ENCODE peak calls at places on chromosomes 1 and 21, in eight cellular contexts. One of them, this sample, is unnamed. For H3K27me3, the result is how much of the 10 kb centered on the place peaks cover.

GRCh38 chr1:177940682-177941081 is 29.2 kb downstream of the SEC16B start:
- DNase-seq in tibial nerve: no peak
- DNase-seq in CD8-positive, alpha-beta T cell: no peak
- DNase-seq in brain microvascular endothelial cell: no peak
- DNase-seq in uterus: no peak
- DNase-seq in stomach: no peak
- DNase-seq in H7: no peak
- DNase-seq in adipocyte: no peak
- DNase-seq in this sample: no peak

GRCh38 chr21:32371913-32372314 is 20.9 kb downstream of the URB1 start:
- DNase-seq in stomach: peak
- DNase-seq in uterus: peak
- DNase-seq in CD8-positive, alpha-beta T cell: no peak
- DNase-seq in H7: no peak
- DNase-seq in tibial nerve: peak
- DNase-seq in adipocyte: peak
- DNase-seq in brain microvascular endothelial cell: peak
- DNase-seq in this sample: no peak

GRCh38 chr1:2248127-2248826 is 20.2 kb downstream of the SKI start:
- DNase-seq in tibial nerve: no peak
- DNase-seq in adipocyte: no peak
- DNase-seq in uterus: no peak
- DNase-seq in CD8-positive, alpha-beta T cell: no peak
- DNase-seq in stomach: peak
- DNase-seq in H7: peak
- DNase-seq in brain microvascular endothelial cell: no peak
- DNase-seq in this sample: peak

GRCh38 chr1:115840615-115841460 is at the start of gene NHLH2:
- DNase-seq in uterus: no peak
- DNase-seq in CD8-positive, alpha-beta T cell: no peak
- DNase-seq in stomach: no peak
- DNase-seq in tibial nerve: no peak
- DNase-seq in brain microvascular endothelial cell: no peak
- DNase-seq in adipocyte: no peak
- DNase-seq in H7: no peak
- DNase-seq in this sample: no peak

GRCh38 chr1:15956150-15956549 is 19.8 kb downstream of the ZBTB17 start:
- DNase-seq in CD8-positive, alpha-beta T cell: no peak
- DNase-seq in tibial nerve: no peak
- DNase-seq in adipocyte: peak
- DNase-seq in H7: no peak
- DNase-seq in uterus: no peak
- DNase-seq in brain microvascular endothelial cell: no peak
- DNase-seq in stomach: no peak
- DNase-seq in this sample: no peak

GRCh38 chr1:171292799-171293198 is 21.2 kb upstream of the FMO4 start:
- DNase-seq in H7: no peak
- DNase-seq in stomach: no peak
- DNase-seq in CD8-positive, alpha-beta T cell: no peak
- DNase-seq in tibial nerve: no peak
- DNase-seq in adipocyte: peak
- DNase-seq in brain microvascular endothelial cell: no peak
- DNase-seq in uterus: no peak
- DNase-seq in this sample: no peak

GRCh38 chr1:15835741-15836510 is 11.6 kb upstream of the SPEN start:
- DNase-seq in H7: peak
- DNase-seq in tibial nerve: peak
- DNase-seq in brain microvascular endothelial cell: peak
- DNase-seq in uterus: peak
- DNase-seq in CD8-positive, alpha-beta T cell: peak
- DNase-seq in stomach: peak
- DNase-seq in adipocyte: peak
- DNase-seq in this sample: peak

GRCh38 chr1:197837911-197838310 is 62.6 kb upstream of the DENND1B start:
- DNase-seq in tibial nerve: no peak
- DNase-seq in stomach: no peak
- DNase-seq in CD8-positive, alpha-beta T cell: no peak
- DNase-seq in uterus: no peak
- DNase-seq in H7: no peak
- DNase-seq in brain microvascular endothelial cell: no peak
- DNase-seq in adipocyte: no peak
- DNase-seq in this sample: no peak

GRCh38 chr1:85109475-85109874 is 61.2 kb upstream of the MCOLN3 start:
- DNase-seq in adipocyte: peak
- DNase-seq in CD8-positive, alpha-beta T cell: no peak
- DNase-seq in tibial nerve: peak
- DNase-seq in uterus: peak
- DNase-seq in H7: peak
- DNase-seq in stomach: peak
- DNase-seq in brain microvascular endothelial cell: peak
- DNase-seq in this sample: peak

GRCh38 chr21:23217597-23217996 is 2219.4 kb downstream of the NCAM2 start:
- DNase-seq in stomach: no peak
- DNase-seq in tibial nerve: no peak
- DNase-seq in brain microvascular endothelial cell: no peak
- DNase-seq in adipocyte: no peak
- DNase-seq in CD8-positive, alpha-beta T cell: no peak
- DNase-seq in uterus: no peak
- DNase-seq in H7: no peak
- DNase-seq in this sample: no peak

GRCh38 chr1:39895096-39895495 is 6.6 kb downstream of the MYCL start:
- DNase-seq in adipocyte: no peak
- DNase-seq in stomach: no peak
- DNase-seq in H7: no peak
- DNase-seq in tibial nerve: no peak
- DNase-seq in CD8-positive, alpha-beta T cell: no peak
- DNase-seq in brain microvascular endothelial cell: no peak
- DNase-seq in uterus: no peak
- DNase-seq in this sample: no peak

GRCh38 chr1:198153103-198153502 is 3.7 kb upstream of the NEK7 start:
- DNase-seq in uterus: no peak
- DNase-seq in CD8-positive, alpha-beta T cell: no peak
- DNase-seq in brain microvascular endothelial cell: peak
- DNase-seq in stomach: no peak
- DNase-seq in H7: no peak
- DNase-seq in tibial nerve: peak
- DNase-seq in adipocyte: peak
- DNase-seq in this sample: no peak

GRCh38 chr1:63190171-63190570 is 132.2 kb upstream of the FOXD3 start:
- DNase-seq in H7: no peak
- DNase-seq in brain microvascular endothelial cell: no peak
- DNase-seq in adipocyte: no peak
- DNase-seq in tibial nerve: no peak
- DNase-seq in CD8-positive, alpha-beta T cell: no peak
- DNase-seq in stomach: no peak
- DNase-seq in uterus: no peak
- DNase-seq in this sample: no peak

GRCh38 chr1:225940385-225941151 is 452 bp downstream of the LEFTY2 start:
- DNase-seq in H7: peak
- DNase-seq in brain microvascular endothelial cell: no peak
- DNase-seq in adipocyte: no peak
- DNase-seq in tibial nerve: no peak
- DNase-seq in CD8-positive, alpha-beta T cell: no peak
- DNase-seq in stomach: no peak
- DNase-seq in uterus: peak
- DNase-seq in this sample: no peak

DNA sequence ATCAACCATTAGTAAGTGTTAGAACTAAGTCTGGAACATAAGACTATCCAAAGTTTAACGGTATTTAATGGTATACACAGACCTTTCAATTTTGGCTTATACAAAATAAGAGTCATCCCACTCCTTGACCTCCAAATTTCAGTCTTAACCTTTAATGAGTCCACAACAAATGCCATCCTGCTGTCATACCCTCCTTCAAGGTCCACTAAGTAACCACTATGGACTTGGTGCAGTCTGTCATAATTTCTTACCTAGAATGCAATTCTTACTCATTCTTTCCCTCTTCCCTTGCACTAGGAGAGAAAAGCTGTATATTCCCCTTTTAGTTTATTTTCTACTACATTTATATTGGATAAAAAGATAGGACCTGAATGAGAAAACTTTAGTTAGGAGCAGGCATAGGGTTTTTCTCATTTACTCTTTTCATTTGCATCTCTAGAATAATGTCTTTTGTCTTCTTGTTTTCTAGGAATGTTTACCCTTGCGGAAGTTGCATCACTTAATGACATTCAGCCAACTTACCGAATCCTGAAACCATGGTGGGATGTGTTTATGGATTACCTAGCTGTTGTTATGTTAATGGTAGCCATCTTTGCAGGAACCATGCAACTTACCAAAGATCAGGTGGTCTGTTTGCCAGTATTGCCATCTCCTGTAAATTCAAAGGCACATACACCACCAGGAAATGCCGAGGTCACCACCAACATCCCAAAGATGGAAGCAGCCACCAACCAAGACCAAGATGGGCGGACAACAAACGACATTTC is 62.1 kb upstream of the ZNF326 start:
- DNase-seq in H7: no peak
- DNase-seq in brain microvascular endothelial cell: no peak
- DNase-seq in tibial nerve: no peak
- DNase-seq in uterus: no peak
- DNase-seq in adipocyte: no peak
- DNase-seq in stomach: no peak
- DNase-seq in CD8-positive, alpha-beta T cell: no peak
- DNase-seq in this sample: no peak
- H3K27me3 ChIP-seq in H7: under half
- H3K27me3 ChIP-seq in brain microvascular endothelial cell: under half
- H3K27me3 ChIP-seq in tibial nerve: under half
- H3K27me3 ChIP-seq in uterus: under half
- H3K27me3 ChIP-seq in adipocyte: under half
- H3K27me3 ChIP-seq in stomach: under half
- H3K27me3 ChIP-seq in CD8-positive, alpha-beta T cell: under half
- H3K27me3 ChIP-seq in this sample: under half

GRCh38 chr1:89844860-89845259 is 24.0 kb downstream of the LRRC8D start:
- DNase-seq in brain microvascular endothelial cell: no peak
- DNase-seq in H7: no peak
- DNase-seq in stomach: no peak
- DNase-seq in tibial nerve: no peak
- DNase-seq in adipocyte: no peak
- DNase-seq in uterus: no peak
- DNase-seq in CD8-positive, alpha-beta T cell: no peak
- DNase-seq in this sample: no peak
- H3K4me3 ChIP-seq in brain microvascular endothelial cell: no peak
- H3K4me3 ChIP-seq in H7: no peak
- H3K4me3 ChIP-seq in stomach: no peak
- H3K4me3 ChIP-seq in tibial nerve: no peak
- H3K4me3 ChIP-seq in adipocyte: no peak
- H3K4me3 ChIP-seq in uterus: no peak
- H3K4me3 ChIP-seq in CD8-positive, alpha-beta T cell: peak
- H3K4me3 ChIP-seq in this sample: no peak

DNA sequence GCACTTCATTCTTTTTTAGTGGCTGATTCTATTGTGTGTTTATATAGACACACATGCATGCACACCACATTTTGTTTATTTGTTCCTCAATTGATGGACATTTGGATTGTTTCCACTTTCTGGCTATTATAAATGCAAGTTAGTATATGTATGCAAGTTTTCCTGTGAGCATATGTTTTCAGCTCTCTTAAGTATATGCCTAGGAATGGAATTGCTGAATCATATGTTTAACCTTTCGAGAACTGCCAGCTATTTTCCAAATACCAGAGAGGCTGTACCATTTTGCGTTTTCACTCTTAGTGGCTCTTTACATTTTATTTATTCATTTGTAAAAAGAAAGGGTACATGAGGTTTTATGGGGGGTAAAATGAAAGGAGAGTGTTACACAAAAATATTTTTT is 109.8 kb upstream of the KIAA1614 start:
- DNase-seq in adipocyte: no peak
- DNase-seq in uterus: no peak
- DNase-seq in tibial nerve: no peak
- DNase-seq in brain microvascular endothelial cell: no peak
- DNase-seq in H7: no peak
- DNase-seq in stomach: no peak
- DNase-seq in CD8-positive, alpha-beta T cell: no peak
- DNase-seq in this sample: no peak
- H3K27me3 ChIP-seq in adipocyte: under half
- H3K27me3 ChIP-seq in uterus: under half
- H3K27me3 ChIP-seq in tibial nerve: under half
- H3K27me3 ChIP-seq in brain microvascular endothelial cell: under half
- H3K27me3 ChIP-seq in H7: under half
- H3K27me3 ChIP-seq in stomach: under half
- H3K27me3 ChIP-seq in CD8-positive, alpha-beta T cell: under half
- H3K27me3 ChIP-seq in this sample: under half

GRCh38 chr1:156075158-156075557 is 7.1 kb downstream of the MEX3A start:
- DNase-seq in tibial nerve: no peak
- DNase-seq in uterus: no peak
- DNase-seq in stomach: no peak
- DNase-seq in CD8-positive, alpha-beta T cell: no peak
- DNase-seq in H7: peak
- DNase-seq in adipocyte: no peak
- DNase-seq in brain microvascular endothelial cell: no peak
- DNase-seq in this sample: no peak

GRCh38 chr1:156077430-156077760 is 4.9 kb downstream of the MEX3A start:
- DNase-seq in tibial nerve: no peak
- DNase-seq in brain microvascular endothelial cell: no peak
- DNase-seq in uterus: no peak
- DNase-seq in adipocyte: no peak
- DNase-seq in H7: no peak
- DNase-seq in CD8-positive, alpha-beta T cell: no peak
- DNase-seq in stomach: no peak
- DNase-seq in this sample: no peak

GRCh38 chr1:156078728-156079127 is 3.5 kb downstream of the MEX3A start:
- DNase-seq in adipocyte: no peak
- DNase-seq in stomach: no peak
- DNase-seq in tibial nerve: no peak
- DNase-seq in uterus: no peak
- DNase-seq in CD8-positive, alpha-beta T cell: no peak
- DNase-seq in H7: no peak
- DNase-seq in brain microvascular endothelial cell: no peak
- DNase-seq in this sample: no peak

GRCh38 chr1:156075775-156076204 is 6.5 kb downstream of the MEX3A start:
- DNase-seq in adipocyte: no peak
- DNase-seq in CD8-positive, alpha-beta T cell: no peak
- DNase-seq in tibial nerve: no peak
- DNase-seq in uterus: no peak
- DNase-seq in brain microvascular endothelial cell: no peak
- DNase-seq in stomach: no peak
- DNase-seq in H7: no peak
- DNase-seq in this sample: no peak

DNA sequence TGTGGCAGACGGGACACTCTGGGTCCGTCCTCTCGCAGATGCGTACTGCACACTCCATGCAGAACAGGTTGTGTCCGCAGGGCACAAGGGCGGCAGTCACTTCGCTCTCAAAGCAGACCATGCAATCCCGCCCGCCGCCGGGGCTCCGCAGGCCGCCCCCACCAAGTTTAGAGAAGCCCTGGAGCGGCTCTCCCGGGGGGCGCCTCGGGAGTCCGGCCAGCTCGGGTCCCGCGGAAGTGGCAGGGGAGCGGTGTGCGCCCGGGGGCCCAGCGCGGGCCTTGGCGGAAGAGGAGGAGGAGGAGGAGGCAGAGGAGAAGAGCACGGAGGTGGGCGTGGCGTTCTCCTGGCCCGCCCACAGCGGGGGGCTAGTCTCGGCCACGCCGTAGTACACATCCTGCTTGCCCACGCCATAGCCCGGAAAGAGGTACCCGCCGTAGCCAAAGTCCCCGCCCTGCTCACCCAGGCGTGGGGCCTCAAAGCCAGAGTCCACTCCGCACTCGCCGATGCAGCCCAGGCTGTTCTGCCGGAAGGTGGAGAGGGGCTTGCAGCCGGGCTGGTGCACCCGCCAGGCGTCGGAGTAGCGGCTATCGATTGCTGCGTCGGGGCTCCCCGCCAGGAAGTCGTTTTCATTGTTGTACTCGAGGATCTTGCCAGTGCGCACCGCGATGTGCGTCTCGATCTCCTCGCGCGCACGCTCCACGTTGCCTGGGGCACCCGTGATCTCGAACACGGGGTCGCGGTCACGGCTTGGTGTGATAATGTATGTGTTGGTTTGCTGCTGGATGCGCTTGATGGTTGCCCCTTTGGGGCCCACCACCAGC is 5.4 kb downstream of the MEX3A start:
- DNase-seq in CD8-positive, alpha-beta T cell: no peak
- DNase-seq in brain microvascular endothelial cell: no peak
- DNase-seq in stomach: no peak
- DNase-seq in H7: peak
- DNase-seq in tibial nerve: no peak
- DNase-seq in adipocyte: no peak
- DNase-seq in uterus: peak
- DNase-seq in this sample: peak
- H3K4me3 ChIP-seq in CD8-positive, alpha-beta T cell: no peak
- H3K4me3 ChIP-seq in brain microvascular endothelial cell: peak
- H3K4me3 ChIP-seq in stomach: peak
- H3K4me3 ChIP-seq in H7: peak
- H3K4me3 ChIP-seq in tibial nerve: peak
- H3K4me3 ChIP-seq in adipocyte: peak
- H3K4me3 ChIP-seq in uterus: peak
- H3K4me3 ChIP-seq in this sample: peak

This sample was measured in upper lobe of right lung.